ENCODE peak calls at places on chromosome 18, in nine cellular contexts. O is lung, Y is prostate gland, H is AG10803, L is A673, F is heart right ventricle, B is cardiac muscle cell, U is fibroblast of lung, T is neural progenitor cell. Q is an unnamed sample.

GRCh38 chr18:28905509-28905908 is 728.6 kb upstream of the CDH2 start:
- DNase-seq in O (no peak), L (peak; percentile 46), T (no peak), U (no peak), F (no peak), H (peak; percentile 17), Y (no peak), B (no peak), Q (peak; percentile 0)

GRCh38 chr18:29879763-29880162 is 1162.8 kb downstream of the DSC3 start:
- DNase-seq in U (no peak), B (no peak), H (no peak), T (no peak), F (no peak), Y (no peak), O (no peak), L (peak; percentile 1), Q (peak; percentile 2)

GRCh38 chr18:12656671-12657047 is 1.2 kb downstream of the SPIRE1 start:
- DNase-seq in H (peak; percentile 29), L (no peak), O (no peak), F (no peak), Y (no peak), U (peak; percentile 48), T (no peak), B (no peak), Q (no peak)

GRCh38 chr18:11387880-11388279 is 221.5 kb upstream of the SLC35G4 start:
- DNase-seq in T (peak; percentile 46), O (peak; percentile 41), U (peak; percentile 58), H (peak; percentile 37), B (peak; percentile 80), F (peak; percentile 57), Y (no peak), L (peak; percentile 81), Q (peak; percentile 48)

GRCh38 chr18:68696937-68697336 is 18.0 kb downstream of the TMX3 start:
- DNase-seq in L (no peak), H (no peak), U (no peak), B (no peak), T (no peak), F (no peak), O (no peak), Y (no peak), Q (no peak)

GRCh38 chr18:12248926-12249720 is 5.0 kb upstream of the CIDEA start:
- DNase-seq in H (no peak), U (no peak), Y (no peak), L (no peak), F (no peak), B (no peak), T (no peak), O (no peak), Q (no peak)

GRCh38 chr18:31741096-31741735 is 19.5 kb downstream of the SLC25A52 start:
- DNase-seq in Y (peak; percentile 44), H (peak; percentile 33), L (peak; percentile 62), U (peak; percentile 49), T (peak; percentile 45), O (peak; percentile 46), F (no peak), B (peak; percentile 33), Q (peak; percentile 63)

GRCh38 chr18:54217624-54218023 is 6.8 kb downstream of the MBD2 start:
- DNase-seq in O (no peak), Y (no peak), T (no peak), H (no peak), U (no peak), B (no peak), L (no peak), F (no peak), Q (no peak)

GRCh38 chr18:74508366-74508765 is 12.2 kb downstream of the CNDP2 start:
- DNase-seq in B (no peak), L (no peak), Y (no peak), T (no peak), F (no peak), H (no peak), O (no peak), U (no peak), Q (no peak)

GRCh38 chr18:48929951-48930713 is 20.6 kb downstream of the SMAD7 start:
- DNase-seq in H (peak; percentile 87), B (peak; percentile 68), U (peak; percentile 68), O (no peak), L (no peak), T (peak; percentile 53), Y (no peak), F (no peak), Q (no peak)

GRCh38 chr18:62523255-62523588 is 397 bp downstream of the ZCCHC2 start:
- DNase-seq in T (no peak), F (no peak), Y (no peak), U (no peak), O (no peak), B (no peak), L (peak; percentile 73), H (no peak), Q (no peak)
- H3K4me3 ChIP-seq in T (peak overlapping the region; percentile 88), F (peak overlapping the region; percentile 93), Y (peak overlapping the region; percentile 84), U (peak overlapping the region; percentile 90), O (peak overlapping the region; percentile 31), B (peak overlapping the region; percentile 70), L (peak overlapping the region; percentile 88), H (peak overlapping the region; percentile 77), Q (no peak overlapping the region)

GRCh38 chr18:25349131-25349925 is 2.6 kb downstream of the ZNF521 start:
- DNase-seq in U (peak; percentile 68), Y (no peak), L (no peak), B (peak; percentile 54), O (no peak), F (peak; percentile 44), H (peak; percentile 47), T (peak; percentile 72), Q (no peak)

GRCh38 chr18:25351280-25351772 is 640 bp downstream of the ZNF521 start:
- DNase-seq in L (no peak), O (no peak), U (peak; percentile 10), T (peak; percentile 55), Y (no peak), H (peak; percentile 1), F (no peak), B (no peak), Q (no peak)

GRCh38 chr18:25349926-25350560 is 1.9 kb downstream of the ZNF521 start:
- DNase-seq in O (no peak), B (peak; percentile 52), T (peak; percentile 74), U (peak; percentile 15), F (peak; percentile 38), Y (no peak), H (peak; percentile 15), L (no peak), Q (no peak)

GRCh38 chr18:25350561-25351201 is 1.3 kb downstream of the ZNF521 start:
- DNase-seq in F (peak; percentile 60), O (no peak), Y (no peak), B (peak; percentile 81), T (peak; percentile 74), H (peak; percentile 60), U (peak; percentile 61), L (peak; percentile 7), Q (no peak)

DNA sequence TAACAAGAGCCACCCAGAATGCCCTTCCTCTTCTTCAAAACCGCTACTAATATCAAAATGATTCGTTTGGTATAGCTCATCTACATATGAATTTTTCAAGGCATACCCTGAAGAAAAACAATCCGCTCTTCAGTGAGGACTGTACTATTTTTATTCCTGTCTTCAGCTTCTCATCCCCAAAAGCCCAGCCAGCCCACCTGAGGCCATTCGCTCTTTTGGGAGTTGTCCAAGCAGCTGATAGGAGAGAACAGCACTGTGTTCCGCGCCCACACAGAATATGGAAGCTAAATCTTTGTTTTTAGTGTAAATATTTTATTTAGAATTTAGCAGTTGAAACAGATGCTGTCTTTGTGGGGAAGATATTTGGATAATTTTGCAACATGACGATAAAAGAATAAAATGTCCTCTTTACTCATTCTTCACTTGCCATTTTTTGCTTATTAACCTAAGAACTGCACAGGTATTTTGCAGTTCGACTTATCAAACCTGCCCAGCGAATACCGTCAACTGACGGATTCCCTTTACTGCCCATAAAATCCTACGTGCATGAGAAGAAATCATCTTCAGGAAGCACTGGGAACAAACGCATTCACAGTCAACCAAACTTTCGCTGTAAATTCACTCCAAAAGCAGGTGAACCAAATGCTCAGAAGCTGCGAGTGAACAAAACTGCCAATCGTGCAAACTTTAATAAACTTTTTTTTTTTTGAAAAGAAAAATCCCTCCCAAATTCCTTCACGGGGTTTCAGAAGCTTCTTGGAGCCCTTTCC is 3.4 kb downstream of the ZNF521 start:
- DNase-seq in B (no peak), L (no peak), T (no peak), H (no peak), F (no peak), Y (no peak), O (no peak), U (no peak), Q (no peak)
- H3K4me3 ChIP-seq in B (peak overlapping the region; percentile 96), L (no peak overlapping the region), T (peak overlapping the region; percentile 100), H (peak overlapping the region; percentile 71), F (peak overlapping the region; percentile 85), Y (no peak overlapping the region), O (no peak overlapping the region), U (peak overlapping the region; percentile 85), Q (no peak overlapping the region)

GRCh38 chr18:79377187-79377891 is 18.4 kb upstream of the NFATC1 start:
- DNase-seq in H (no peak), Y (no peak), B (no peak), O (no peak), L (no peak), U (no peak), F (no peak), T (no peak), Q (no peak)

GRCh38 chr18:79379931-79380815 is 15.6 kb upstream of the NFATC1 start:
- DNase-seq in B (no peak), O (no peak), U (no peak), T (no peak), F (no peak), H (no peak), Y (no peak), L (no peak), Q (no peak)

GRCh38 chr18:79379251-79379905 is 16.4 kb upstream of the NFATC1 start:
- DNase-seq in Y (no peak), T (no peak), O (no peak), F (no peak), B (no peak), U (no peak), L (no peak), H (no peak), Q (no peak)

GRCh38 chr18:79380816-79381806 is 14.6 kb upstream of the NFATC1 start:
- DNase-seq in L (peak; percentile 71), B (peak; percentile 67), O (peak; percentile 75), H (peak; percentile 38), T (peak; percentile 85), F (peak; percentile 75), Y (peak; percentile 52), U (peak; percentile 42), Q (peak; percentile 67)

GRCh38 chr18:79378416-79379250 is 17.1 kb upstream of the NFATC1 start:
- DNase-seq in L (peak; percentile 80), O (peak; percentile 80), U (peak; percentile 57), T (peak; percentile 92), Y (peak; percentile 74), H (peak; percentile 62), F (peak; percentile 83), B (peak; percentile 80), Q (peak; percentile 54)
- H3K4me3 ChIP-seq in L (no peak overlapping the region), O (no peak overlapping the region), U (no peak overlapping the region), T (peak overlapping the region; percentile 24), Y (no peak overlapping the region), H (no peak overlapping the region), F (no peak overlapping the region), B (no peak overlapping the region), Q (no peak overlapping the region)

DNA sequence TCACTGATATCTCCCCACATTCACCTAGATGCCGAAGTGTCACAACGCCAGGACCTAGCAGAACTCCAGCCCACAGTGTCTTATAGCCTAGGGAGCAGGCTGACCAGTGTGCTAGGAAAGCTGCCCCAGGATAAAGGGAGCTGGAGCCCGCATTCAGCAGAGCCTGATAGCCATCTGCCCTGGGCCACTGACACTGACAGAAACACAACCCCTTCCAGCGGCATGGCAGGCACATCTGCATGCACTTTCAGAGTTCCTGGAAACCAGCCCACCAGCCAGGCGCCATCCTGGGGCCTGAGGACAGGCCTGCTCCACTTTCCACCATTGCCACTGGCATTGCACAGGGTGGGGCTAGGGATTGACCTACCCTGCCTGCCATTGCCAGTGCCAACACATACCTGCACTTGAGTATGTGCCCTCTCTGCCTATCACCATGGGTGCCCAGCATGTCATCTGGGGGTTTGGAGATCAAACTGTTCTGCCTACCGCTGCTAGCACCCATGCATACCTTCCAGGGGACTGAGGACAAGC is 290.1 kb upstream of the KLHL14 start:
- DNase-seq in F (no peak), H (no peak), T (no peak), B (no peak), U (no peak), O (no peak), Y (no peak), L (no peak), Q (no peak)
- H3K4me3 ChIP-seq in F (no peak overlapping the region), H (no peak overlapping the region), T (no peak overlapping the region), B (no peak overlapping the region), U (no peak overlapping the region), O (no peak overlapping the region), Y (no peak overlapping the region), L (no peak overlapping the region), Q (no peak overlapping the region)

Q was measured in NB4.